ENCODE peak calls at places on chromosomes 5 and 9, in five cellular contexts. E is GM12878, Q is astrocyte, P is H9, Z is colonic mucosa. J is an unnamed sample.

GRCh38 chr9:26955222-26955903 is 849 bp upstream of the IFT74 start:
- DNase-seq in E (no peak), Z (peak; percentile 57), Q (no peak), P (no peak), J (no peak)

GRCh38 chr9:109751253-109751652 is 28.7 kb upstream of the PALM2AKAP2 start:
- DNase-seq in P (no peak), Z (no peak), E (no peak), Q (peak; percentile 61), J (no peak)

GRCh38 chr5:50606179-50606578 is 60.3 kb upstream of the PARP8 start:
- DNase-seq in Q (no peak), Z (no peak), P (no peak), E (peak; percentile 21), J (no peak)

GRCh38 chr5:10524376-10525123 is 39.3 kb upstream of the ANKRD33B start:
- DNase-seq in Z (no peak), P (no peak), E (no peak), Q (peak; percentile 97), J (no peak)

GRCh38 chr9:2465516-2465915 is 156.1 kb upstream of the VLDLR start:
- DNase-seq in P (no peak), Q (no peak), Z (no peak), E (no peak), J (no peak)

GRCh38 chr9:98146101-98146991 is 27.3 kb upstream of the TRIM14 start:
- DNase-seq in Z (peak; percentile 90), Q (no peak), E (peak; percentile 36), P (no peak), J (no peak)

GRCh38 chr5:14708551-14708950 is 44.0 kb downstream of the OTULIN start:
- DNase-seq in P (no peak), Z (no peak), Q (no peak), E (no peak), J (no peak)

GRCh38 chr5:137858223-137858916 is 9.3 kb upstream of the MYOT start:
- DNase-seq in Z (no peak), E (peak; percentile 58), P (no peak), Q (peak; percentile 27), J (no peak)

GRCh38 chr9:134230092-134230941 is 66.0 kb upstream of the RNU6ATAC start:
- DNase-seq in Q (no peak), P (no peak), Z (no peak), E (no peak), J (no peak)

GRCh38 chr5:1874348-1874747 is 8.4 kb downstream of the IRX4 start:
- DNase-seq in P (no peak), E (no peak), Q (no peak), Z (no peak), J (no peak)

GRCh38 chr9:26950521-26950920 is 3.5 kb upstream of the PLAA start:
- DNase-seq in Q (no peak), P (no peak), E (no peak), Z (no peak), J (no peak)

GRCh38 chr9:3916984-3917383 is 382.9 kb downstream of the GLIS3 start:
- DNase-seq in Q (peak; percentile 64), E (no peak), P (no peak), Z (no peak), J (no peak)

GRCh38 chr9:121640076-121640475 is 11.4 kb upstream of the DAB2IP start:
- DNase-seq in Q (no peak), Z (peak; percentile 89), E (no peak), P (peak; percentile 69), J (peak; percentile 36)

GRCh38 chr5:32712463-32713395 is 1.6 kb downstream of the NPR3 start:
- DNase-seq in P (peak; percentile 41), Z (no peak), E (no peak), Q (no peak), J (no peak)

GRCh38 chr5:113250341-113250953 is 184.3 kb downstream of the TSSK1B start:
- DNase-seq in P (no peak), E (no peak), Z (no peak), Q (peak; percentile 98), J (peak; percentile 98)

GRCh38 chr5:60993425-60993824 is 48.4 kb downstream of the NDUFAF2 start:
- DNase-seq in Q (no peak), Z (no peak), E (no peak), P (no peak), J (no peak)

GRCh38 chr9:108973876-108974275 is 39.4 kb downstream of the CTNNAL1 start:
- DNase-seq in Q (no peak), Z (no peak), P (no peak), E (no peak), J (no peak)

GRCh38 chr5:181173420-181174342 is 26.3 kb downstream of the OR2V2 start:
- DNase-seq in P (peak; percentile 93), Z (peak; percentile 60), Q (peak; percentile 60), E (peak; percentile 84), J (peak; percentile 43)

GRCh38 chr5:83360573-83360972 is 111.0 kb upstream of the VCAN start:
- DNase-seq in Q (no peak), E (no peak), P (no peak), Z (no peak), J (no peak)

GRCh38 chr5:83955916-83956315 is 235.3 kb upstream of the HAPLN1 start:
- DNase-seq in Q (peak; percentile 87), E (no peak), Z (no peak), P (no peak), J (peak; percentile 18)

GRCh38 chr5:1125030-1125357 is 13.1 kb upstream of the SLC12A7 start:
- DNase-seq in P (no peak), Q (no peak), Z (no peak), E (no peak), J (no peak)

GRCh38 chr9:69211424-69212036 is 37.5 kb downstream of the TJP2 start:
- DNase-seq in P (no peak), E (no peak), Z (no peak), Q (no peak), J (no peak)

GRCh38 chr9:129869585-129870501 is 34.6 kb downstream of the USP20 start:
- DNase-seq in Z (no peak), P (peak; percentile 25), Q (no peak), E (no peak), J (no peak)

DNA sequence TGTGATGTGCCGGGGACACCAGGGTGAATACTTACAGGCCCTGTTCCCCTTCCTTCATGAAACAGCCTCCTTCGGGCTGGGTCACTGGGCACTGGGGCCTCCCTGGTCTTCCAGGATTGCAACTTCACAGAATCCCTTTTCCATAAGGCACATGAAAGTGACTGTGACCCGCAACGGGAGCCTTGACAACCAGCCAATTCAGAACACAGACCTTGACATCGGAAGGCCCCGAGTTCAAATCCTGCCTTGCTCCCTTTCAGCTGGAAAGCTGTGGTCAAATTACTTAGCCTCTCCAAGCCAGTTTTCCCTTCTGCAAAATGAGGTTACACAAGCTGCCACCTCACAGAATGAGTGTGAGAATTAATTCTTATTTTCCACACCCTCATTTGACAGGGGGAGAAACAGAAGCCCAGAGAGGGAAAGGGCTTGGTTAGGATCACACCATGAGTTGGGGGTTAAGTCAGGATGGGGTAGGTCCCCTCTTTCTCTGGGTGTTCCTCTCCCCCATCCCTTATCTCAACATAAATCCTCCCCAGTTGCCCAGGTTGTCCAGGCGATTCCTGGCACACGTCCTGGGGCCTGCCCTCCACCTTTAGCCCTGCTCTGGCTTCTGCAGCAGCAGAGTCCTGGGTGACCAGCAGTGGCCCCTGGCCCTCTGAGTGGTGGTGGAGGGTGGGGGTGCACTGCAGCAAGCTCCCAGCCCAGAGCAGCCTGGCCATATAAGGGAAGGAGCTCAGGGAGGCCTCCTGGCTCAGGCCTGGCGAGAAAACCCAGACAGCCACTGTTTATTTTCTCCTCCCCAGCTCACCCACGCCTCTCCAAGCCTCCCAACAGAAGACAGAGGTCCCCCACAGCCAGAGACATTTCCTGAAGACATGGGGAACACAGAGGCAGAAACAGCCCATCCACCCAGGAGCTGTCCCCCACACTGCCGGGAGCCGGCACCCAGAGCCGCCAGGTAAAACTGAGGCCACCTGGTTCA is 44.5 kb upstream of the IL17B start:
- DNase-seq in P (peak; percentile 45), E (no peak), Q (peak; percentile 69), Z (no peak), J (no peak)
- H3K4me1 ChIP-seq in P (peaks cover 8% of the 10 kb centered on the region), E (no peaks in the 10 kb centered on the region), Q (peaks cover 73% of the 10 kb centered on the region), Z (no peaks in the 10 kb centered on the region), J (peaks cover 10% of the 10 kb centered on the region)

GRCh38 chr9:94563548-94563947 is 8.7 kb downstream of the PCAT7 start:
- DNase-seq in Z (no peak), P (no peak), Q (no peak), E (no peak), J (no peak)

GRCh38 chr9:94568250-94568889 is 13.5 kb downstream of the PCAT7 start:
- DNase-seq in E (no peak), P (no peak), Z (no peak), Q (no peak), J (no peak)

DNA sequence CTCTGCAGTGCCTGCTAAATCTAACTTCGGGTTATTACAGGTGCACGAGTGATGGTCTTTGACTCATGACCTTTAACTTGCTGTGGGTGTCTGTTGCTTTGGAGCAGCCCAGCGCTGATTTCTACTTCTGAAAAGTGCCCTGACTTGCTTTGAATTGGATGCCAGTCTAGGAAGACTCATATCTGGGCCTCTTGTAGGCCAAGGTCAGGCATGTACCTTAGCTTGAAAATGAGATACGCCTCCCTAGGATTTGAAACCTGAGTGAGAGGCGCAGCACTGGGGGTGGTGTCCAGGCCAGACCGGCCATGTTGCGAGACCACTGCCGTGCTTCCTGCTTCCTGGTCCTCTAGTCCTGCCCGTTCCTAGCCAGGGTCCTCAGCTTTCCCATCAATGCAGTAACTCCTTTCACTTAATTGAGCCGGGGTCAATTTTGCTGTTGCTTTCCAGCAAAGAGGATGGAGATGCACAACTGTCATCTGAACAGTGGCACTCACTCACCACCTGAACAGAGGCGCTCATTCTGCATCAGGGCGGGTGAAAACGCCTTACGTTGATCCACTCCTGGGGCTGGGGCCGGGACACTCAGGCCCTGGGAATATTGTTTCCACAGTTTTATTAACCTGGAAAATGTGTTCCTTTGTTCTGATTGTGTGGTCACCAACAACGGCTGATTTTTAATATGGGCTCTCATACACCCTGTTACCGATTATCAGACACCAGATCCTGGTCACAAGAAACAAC is 14.3 kb downstream of the PCAT7 start:
- DNase-seq in Z (no peak), Q (no peak), P (no peak), E (no peak), J (no peak)
- H3K27ac ChIP-seq in Z (no peak overlapping the region), Q (no peak overlapping the region), P (no peak overlapping the region), E (no peak overlapping the region), J (no peak overlapping the region)

DNA sequence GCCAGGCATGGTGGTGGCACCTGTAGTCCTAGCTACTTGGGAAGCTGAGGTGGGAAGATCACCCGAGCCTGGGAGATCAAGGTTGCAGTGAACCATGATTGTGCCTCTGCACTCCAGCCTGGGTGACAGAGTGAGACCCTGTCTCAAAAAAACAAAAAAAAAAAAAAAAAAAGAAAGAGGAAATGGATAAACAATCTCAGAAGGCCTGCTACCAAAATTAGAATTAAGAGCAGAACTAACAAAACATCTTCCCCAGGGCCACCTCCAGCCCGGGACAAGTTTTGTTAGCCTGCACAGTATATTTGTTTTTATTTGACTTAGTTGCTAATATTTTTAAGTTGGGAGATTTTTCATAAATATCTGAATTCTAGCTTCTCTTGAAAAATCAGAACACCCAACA is 23.1 kb downstream of the PAX5 start:
- DNase-seq in E (no peak), Z (no peak), P (no peak), Q (no peak), J (no peak)
- H3K9ac ChIP-seq in E (peak overlapping the region; percentile 77), Z (no peak overlapping the region), P (no peak overlapping the region), Q (no peak overlapping the region), J (no peak overlapping the region)

GRCh38 chr5:3386676-3387075 is 209.0 kb upstream of the IRX1 start:
- DNase-seq in P (no peak), Z (no peak), Q (no peak), E (no peak), J (no peak)

GRCh38 chr5:3389471-3390026 is 206.1 kb upstream of the IRX1 start:
- DNase-seq in E (no peak), Q (no peak), P (no peak), Z (no peak), J (no peak)

GRCh38 chr5:3384531-3384930 is 211.1 kb upstream of the IRX1 start:
- DNase-seq in Q (no peak), Z (no peak), E (no peak), P (no peak), J (no peak)

GRCh38 chr5:3382782-3383181 is 212.8 kb upstream of the IRX1 start:
- DNase-seq in Q (no peak), E (no peak), P (no peak), Z (no peak), J (no peak)

GRCh38 chr5:3385874-3386536 is 209.6 kb upstream of the IRX1 start:
- DNase-seq in P (no peak), Z (no peak), Q (no peak), E (no peak), J (no peak)
- H3K4me1 ChIP-seq in P (no peaks in the 10 kb centered on the region), Z (no peaks in the 10 kb centered on the region), Q (no peaks in the 10 kb centered on the region), E (no peaks in the 10 kb centered on the region), J (no peaks in the 10 kb centered on the region)

J was measured in endothelial cell of umbilical vein.